ENCODE peak calls at places on chromosomes 2 and 18, in nine cellular contexts. W is fibroblast of lung; F is CD8-positive, alpha-beta T cell; V is K562; S is brain microvascular endothelial cell; T is fibroblast of mammary gland; C is HepG2; G is uterus; Q is GM23338. M is an unnamed sample.

GRCh38 chr2:23239374-23239773 is 145.6 kb upstream of the KLHL29 start:
- DNase-seq in W (no peak), F (no peak), V (no peak), S (no peak), T (no peak), C (no peak), G (no peak), Q (no peak), M (peak)

GRCh38 chr18:58175122-58175687 is 131.2 kb downstream of the NEDD4L start:
- DNase-seq in W (no peak), F (no peak), V (peak), S (no peak), T (no peak), C (no peak), G (no peak), Q (no peak), M (no peak)

GRCh38 chr18:78884502-78884901 is 95.1 kb upstream of the SALL3 start:
- DNase-seq in W (no peak), F (no peak), V (no peak), S (no peak), T (no peak), C (no peak), G (no peak), Q (peak), M (no peak)

GRCh38 chr2:70947556-70948184 is 12.0 kb downstream of the ATP6V1B1 start:
- DNase-seq in W (peak), F (no peak), V (no peak), S (peak), T (peak), C (no peak), G (no peak), Q (no peak), M (peak)

GRCh38 chr2:5560981-5561380 is 131.2 kb upstream of the SOX11 start:
- DNase-seq in W (peak), F (no peak), V (no peak), S (peak), T (peak), C (no peak), G (no peak), Q (no peak), M (no peak)

GRCh38 chr2:134103196-134103595 is 150.7 kb upstream of the MGAT5 start:
- DNase-seq in W (no peak), F (no peak), V (no peak), S (no peak), T (peak), C (no peak), G (no peak), Q (no peak), M (no peak)

GRCh38 chr2:9805435-9806297 is 37.6 kb upstream of the TAF1B start:
- DNase-seq in W (peak), F (no peak), V (no peak), S (no peak), T (peak), C (no peak), G (no peak), Q (no peak), M (peak)

GRCh38 chr2:59858540-59858939 is 694.9 kb downstream of the BCL11A start:
- DNase-seq in W (no peak), F (no peak), V (no peak), S (no peak), T (no peak), C (no peak), G (no peak), Q (no peak), M (no peak)

GRCh38 chr2:74039611-74040010 is 54.9 kb downstream of the TET3 start:
- DNase-seq in W (no peak), F (no peak), V (no peak), S (no peak), T (no peak), C (no peak), G (no peak), Q (no peak), M (no peak)

GRCh38 chr2:86807462-86808275 is 17.0 kb upstream of the CD8A start:
- DNase-seq in W (peak), F (peak), V (no peak), S (no peak), T (peak), C (peak), G (no peak), Q (peak), M (no peak)

GRCh38 chr18:48073231-48073930 is 142.9 kb upstream of the SMAD2 start:
- DNase-seq in W (no peak), F (no peak), V (no peak), S (no peak), T (peak), C (no peak), G (no peak), Q (no peak), M (no peak)

GRCh38 chr18:11268691-11269686 is 119.6 kb upstream of the PIEZO2 start:
- DNase-seq in W (no peak), F (no peak), V (no peak), S (peak), T (peak), C (no peak), G (peak), Q (no peak), M (no peak)

GRCh38 chr2:88638743-88639142 is 11.5 kb upstream of the EIF2AK3 start:
- DNase-seq in W (peak), F (no peak), V (no peak), S (no peak), T (peak), C (no peak), G (no peak), Q (no peak), M (no peak)

GRCh38 chr2:223943561-223944008 is 1.6 kb downstream of the WDFY1 start:
- DNase-seq in W (peak), F (no peak), V (no peak), S (peak), T (peak), C (peak), G (no peak), Q (no peak), M (no peak)

GRCh38 chr2:3462493-3463104 is 56.7 kb downstream of the ADI1 start:
- DNase-seq in W (no peak), F (no peak), V (no peak), S (no peak), T (no peak), C (no peak), G (no peak), Q (no peak), M (no peak)
- TF ChIP-seq CTCF in W (no peak), F (peak), V (no peak), S (peak), T (no peak), C (no peak), G (no peak), Q (no peak), M (peak)

GRCh38 chr18:49172246-49172645 is 221.5 kb upstream of the SMAD7 start:
- DNase-seq in W (no peak), F (no peak), V (no peak), S (no peak), T (no peak), C (no peak), G (no peak), Q (no peak), M (no peak)

GRCh38 chr18:49170925-49171509 is 220.3 kb upstream of the SMAD7 start:
- DNase-seq in W (no peak), F (no peak), V (no peak), S (no peak), T (no peak), C (no peak), G (no peak), Q (no peak), M (no peak)

GRCh38 chr18:49168970-49169619 is 218.3 kb upstream of the SMAD7 start:
- DNase-seq in W (no peak), F (peak), V (no peak), S (no peak), T (no peak), C (peak), G (no peak), Q (peak), M (no peak)

GRCh38 chr18:49168281-49168680 is 217.5 kb upstream of the SMAD7 start:
- DNase-seq in W (no peak), F (no peak), V (no peak), S (no peak), T (no peak), C (no peak), G (no peak), Q (no peak), M (no peak)

DNA sequence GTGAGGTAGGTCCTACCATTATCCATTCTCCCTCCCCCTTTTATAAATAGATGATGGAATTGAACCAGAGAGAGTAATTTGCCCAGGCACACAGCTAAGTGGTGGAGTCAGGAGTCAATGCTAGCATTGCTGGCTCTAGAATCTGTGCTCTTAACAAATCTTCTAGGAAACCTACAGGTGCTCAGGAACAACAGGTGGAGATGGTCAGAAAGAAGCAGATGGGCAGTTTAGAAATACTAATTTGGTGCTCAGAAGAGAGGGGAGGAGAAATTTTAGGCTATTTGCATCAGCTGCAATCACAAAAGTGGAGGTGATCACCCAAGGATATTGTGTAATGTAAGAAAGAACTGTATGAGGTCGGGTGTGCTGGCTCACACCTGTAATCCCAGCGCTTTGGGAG is 219.4 kb upstream of the SMAD7 start:
- DNase-seq in W (no peak), F (no peak), V (no peak), S (no peak), T (no peak), C (no peak), G (no peak), Q (no peak), M (no peak)
- H3K4me3 ChIP-seq in W (no peak), F (no peak), V (no peak), S (no peak), T (no peak), C (no peak), G (no peak), Q (no peak), M (no peak)

GRCh38 chr2:27441226-27441926 is 805 bp upstream of the KRTCAP3 start:
- DNase-seq in W (no peak), F (no peak), V (peak), S (no peak), T (no peak), C (no peak), G (no peak), Q (no peak), M (no peak)

GRCh38 chr2:27441958-27442281 is 261 bp upstream of the KRTCAP3 start:
- DNase-seq in W (no peak), F (no peak), V (no peak), S (no peak), T (no peak), C (no peak), G (no peak), Q (no peak), M (no peak)

GRCh38 chr2:27445155-27445554 is 3.0 kb downstream of the KRTCAP3 start:
- DNase-seq in W (no peak), F (no peak), V (no peak), S (no peak), T (no peak), C (no peak), G (no peak), Q (no peak), M (no peak)

GRCh38 chr2:27442981-27443323 is 771 bp downstream of the KRTCAP3 start:
- DNase-seq in W (no peak), F (no peak), V (no peak), S (no peak), T (no peak), C (no peak), G (no peak), Q (no peak), M (no peak)

DNA sequence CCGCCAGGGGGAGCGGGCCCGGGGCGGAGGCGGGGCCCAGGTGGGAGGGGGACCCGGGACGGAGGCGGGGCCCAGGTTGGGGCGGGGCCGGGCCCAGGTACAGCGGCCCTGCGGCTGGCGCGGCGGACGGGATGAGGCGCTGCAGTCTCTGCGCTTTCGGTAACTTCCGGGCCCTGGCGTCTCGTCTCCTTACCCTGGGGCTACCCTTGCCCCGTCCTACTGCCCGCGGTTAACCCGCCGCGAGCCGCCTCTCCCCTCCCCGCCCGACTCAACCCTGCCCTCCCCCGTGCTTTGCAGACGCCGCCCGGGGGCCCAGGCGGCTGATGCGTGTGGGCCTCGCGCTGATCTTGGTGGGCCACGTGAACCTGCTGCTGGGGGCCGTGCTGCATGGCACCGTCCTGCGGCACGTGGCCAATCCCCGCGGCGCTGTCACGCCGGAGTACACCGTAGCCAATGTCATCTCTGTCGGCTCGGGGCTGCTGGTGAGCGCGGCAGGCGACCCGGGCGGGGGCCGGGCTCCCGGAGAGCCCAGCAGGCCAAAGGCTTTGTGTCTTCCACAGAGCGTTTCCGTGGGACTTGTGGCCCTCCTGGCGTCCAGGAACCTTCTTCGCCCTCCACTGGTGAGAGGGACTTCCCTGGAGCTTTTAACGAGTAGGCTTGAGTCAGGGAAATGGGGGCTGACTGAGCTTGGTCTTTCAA is at the start of gene KRTCAP3:
- DNase-seq in W (no peak), F (peak), V (peak), S (no peak), T (no peak), C (no peak), G (no peak), Q (peak), M (no peak)
- TF ChIP-seq CTCF in W (no peak), F (no peak), V (no peak), S (no peak), T (no peak), C (no peak), G (no peak), Q (peak), M (no peak)

DNA sequence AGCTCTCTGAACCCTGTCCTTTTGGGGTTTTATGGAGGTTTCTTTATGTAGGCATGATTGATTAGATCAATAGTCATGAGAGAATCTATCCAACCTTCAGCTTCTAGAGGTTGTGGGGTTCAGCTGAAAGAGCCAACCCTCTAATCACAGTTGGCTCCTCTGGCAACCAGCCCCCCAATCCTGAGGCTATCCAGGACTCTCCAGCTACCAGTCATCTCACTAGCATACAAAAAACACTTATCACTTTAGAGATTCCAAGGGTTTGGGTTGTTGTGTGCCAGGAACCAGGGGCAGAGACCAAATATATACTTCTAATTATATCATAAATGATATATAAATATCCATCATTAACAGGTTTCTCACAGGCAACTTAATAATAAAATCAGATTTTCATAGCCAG is 11.7 kb downstream of the WDPCP start:
- DNase-seq in W (no peak), F (no peak), V (no peak), S (no peak), T (no peak), C (no peak), G (no peak), Q (no peak), M (no peak)
- H3K4me3 ChIP-seq in W (no peak), F (no peak), V (no peak), S (no peak), T (no peak), C (no peak), G (no peak), Q (no peak), M (no peak)

DNA sequence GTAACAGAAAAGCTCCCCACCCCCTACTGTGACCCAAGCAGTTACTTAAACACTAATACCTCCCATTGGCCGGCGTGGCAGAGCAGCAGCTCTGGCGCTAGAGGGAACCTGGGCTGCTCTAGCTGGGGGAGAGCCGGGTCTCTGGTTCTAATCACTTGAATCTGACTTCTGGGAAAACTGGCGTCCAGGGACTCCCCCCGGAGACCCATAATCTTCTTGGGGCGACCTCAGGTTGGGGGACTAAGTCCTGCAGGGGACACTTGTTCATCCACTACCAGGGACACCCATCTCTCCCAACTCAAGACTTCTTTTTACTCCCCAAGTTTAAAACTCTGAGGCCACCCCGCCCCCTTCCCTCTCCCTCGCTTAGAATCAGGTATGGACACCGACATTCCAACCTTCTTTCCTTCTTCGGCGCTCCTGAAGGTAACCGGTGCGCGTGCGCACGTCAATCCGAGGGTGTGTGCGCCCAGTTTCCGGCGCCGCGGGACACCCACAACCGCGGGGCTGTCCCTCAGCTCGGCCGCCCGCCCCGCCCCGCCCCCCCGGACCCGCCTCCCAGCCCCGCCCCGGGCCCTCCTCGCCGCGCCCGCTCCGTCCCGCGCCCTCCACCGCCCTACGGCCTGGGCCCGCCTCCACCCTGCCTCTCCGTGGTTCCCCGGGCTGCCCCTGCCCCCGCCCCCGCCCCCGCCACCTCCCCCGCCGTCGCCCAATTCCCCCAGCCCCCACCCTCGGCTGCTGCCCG is at the start of gene ERICH2:
- DNase-seq in W (peak), F (peak), V (peak), S (peak), T (peak), C (peak), G (peak), Q (peak), M (peak)
- TF ChIP-seq CTCF in W (peak), F (no peak), V (peak), S (peak), T (peak), C (peak), G (peak), Q (peak), M (no peak)

GRCh38 chr2:191642541-191642940 is 35.4 kb upstream of the NABP1 start:
- DNase-seq in W (no peak), F (no peak), V (no peak), S (no peak), T (no peak), C (no peak), G (no peak), Q (no peak), M (no peak)

GRCh38 chr2:191638802-191639172 is 39.1 kb upstream of the NABP1 start:
- DNase-seq in W (no peak), F (no peak), V (no peak), S (no peak), T (no peak), C (no peak), G (no peak), Q (no peak), M (no peak)

GRCh38 chr2:191643425-191643824 is 34.5 kb upstream of the NABP1 start:
- DNase-seq in W (no peak), F (no peak), V (no peak), S (no peak), T (no peak), C (no peak), G (no peak), Q (no peak), M (no peak)

GRCh38 chr2:191638079-191638801 is 39.7 kb upstream of the NABP1 start:
- DNase-seq in W (peak), F (no peak), V (peak), S (no peak), T (no peak), C (peak), G (no peak), Q (peak), M (no peak)

DNA sequence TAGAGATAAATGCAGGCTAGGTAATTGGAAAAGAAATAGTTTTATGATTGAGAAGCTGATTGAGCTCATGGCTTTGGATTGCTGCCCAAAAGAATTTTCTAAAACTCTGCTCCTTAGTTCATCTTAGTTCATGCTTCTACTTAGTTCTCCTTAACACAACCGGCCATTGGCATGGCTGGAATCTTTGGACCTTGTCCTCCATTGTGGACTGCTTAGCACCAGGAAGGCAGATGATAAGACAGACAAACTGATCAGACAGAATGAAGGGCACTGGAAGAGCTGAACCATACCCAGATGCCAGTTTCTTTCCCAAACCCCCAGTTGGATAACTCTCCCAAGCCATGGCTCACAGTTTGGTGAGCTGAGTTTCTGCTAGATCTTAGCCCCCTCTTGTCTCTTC is 36.3 kb upstream of the NABP1 start:
- DNase-seq in W (no peak), F (no peak), V (no peak), S (no peak), T (no peak), C (no peak), G (no peak), Q (no peak), M (no peak)
- H3K4me3 ChIP-seq in W (no peak), F (no peak), V (no peak), S (no peak), T (no peak), C (no peak), G (no peak), Q (no peak), M (no peak)

DNA sequence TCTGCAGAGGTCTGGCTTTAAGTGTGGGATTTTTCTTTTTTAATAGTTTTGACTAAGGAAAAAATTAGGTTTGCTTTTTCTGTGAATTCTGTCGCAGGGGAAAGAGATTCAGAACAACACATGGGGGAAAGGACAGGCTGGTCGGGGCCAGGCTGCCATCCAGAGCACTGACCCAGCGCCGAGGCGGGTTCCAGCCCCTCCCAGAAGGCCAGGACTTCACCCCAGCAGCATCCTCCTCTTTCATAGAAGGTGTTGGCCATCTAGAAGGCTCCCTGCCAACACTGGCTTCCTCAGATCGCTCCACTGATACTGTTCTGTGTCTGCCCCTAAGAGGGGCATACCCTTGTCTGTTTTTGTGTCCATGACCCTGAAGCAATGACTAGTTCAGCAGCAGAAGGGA is 144.5 kb downstream of the HDAC4 start:
- DNase-seq in W (no peak), F (no peak), V (no peak), S (no peak), T (no peak), C (no peak), G (no peak), Q (no peak), M (peak)
- TF ChIP-seq CTCF in W (no peak), F (no peak), V (no peak), S (no peak), T (no peak), C (no peak), G (no peak), Q (no peak), M (no peak)

GRCh38 chr2:12110074-12110473 is 363.6 kb downstream of the LPIN1 start:
- DNase-seq in W (peak), F (no peak), V (no peak), S (no peak), T (peak), C (no peak), G (no peak), Q (no peak), M (no peak)
- H3K4me3 ChIP-seq in W (no peak), F (no peak), V (no peak), S (no peak), T (no peak), C (no peak), G (no peak), Q (no peak), M (no peak)